ENCODE peak calls at places on chromosomes 7 and 10, in nine cellular contexts. U is fibroblast of lung; T is neuronal stem cell; S is H1; I is psoas muscle; L is aorta; H is IMR-90; Z is right atrium auricular region; A is CD8-positive, alpha-beta T cell. W is an unnamed sample.

GRCh38 chr10:80600251-80600650 is 62.5 kb downstream of the SH2D4B start:
- DNase-seq in U (no peak), T (no peak), S (no peak), I (no peak), L (no peak), H (no peak), Z (no peak), A (no peak), W (peak)

GRCh38 chr7:75776295-75776971 is 4.4 kb upstream of the CCL26 start:
- DNase-seq in U (peak), T (no peak), S (no peak), I (no peak), L (no peak), H (peak), Z (no peak), A (peak), W (no peak)

GRCh38 chr10:81959016-81959415 is 84.0 kb downstream of the NRG3 start:
- DNase-seq in U (no peak), T (no peak), S (no peak), I (no peak), L (no peak), H (no peak), Z (no peak), A (no peak), W (no peak)

GRCh38 chr10:17709492-17709891 is 42.5 kb upstream of the TMEM236 start:
- DNase-seq in U (no peak), T (no peak), S (no peak), I (no peak), L (no peak), H (no peak), Z (no peak), A (no peak), W (no peak)

GRCh38 chr10:118007773-118008172 is 39.0 kb downstream of the RAB11FIP2 start:
- DNase-seq in U (no peak), T (no peak), S (no peak), I (no peak), L (no peak), H (peak), Z (no peak), A (no peak), W (no peak)

GRCh38 chr10:95814011-95814727 is 58.2 kb downstream of the ENTPD1 start:
- DNase-seq in U (peak), T (no peak), S (no peak), I (no peak), L (peak), H (peak), Z (no peak), A (no peak), W (no peak)

GRCh38 chr10:93591065-93591808 is 9.8 kb downstream of the RBP4 start:
- DNase-seq in U (no peak), T (no peak), S (no peak), I (no peak), L (no peak), H (no peak), Z (no peak), A (no peak), W (peak)

GRCh38 chr7:71752171-71752935 is 620.4 kb downstream of the GALNT17 start:
- DNase-seq in U (no peak), T (peak), S (peak), I (no peak), L (peak), H (no peak), Z (no peak), A (no peak), W (no peak)

GRCh38 chr7:8154290-8154689 is 107.7 kb downstream of the ICA1 start:
- DNase-seq in U (no peak), T (no peak), S (no peak), I (no peak), L (no peak), H (no peak), Z (no peak), A (no peak), W (no peak)

GRCh38 chr7:143392875-143393266 is 11.7 kb downstream of the ZYX start:
- DNase-seq in U (no peak), T (no peak), S (no peak), I (no peak), L (no peak), H (no peak), Z (no peak), A (no peak), W (no peak)

GRCh38 chr7:143390098-143390772 is 9.1 kb downstream of the ZYX start:
- DNase-seq in U (no peak), T (no peak), S (no peak), I (no peak), L (no peak), H (no peak), Z (no peak), A (no peak), W (no peak)

GRCh38 chr7:143391462-143392404 is 10.6 kb downstream of the ZYX start:
- DNase-seq in U (peak), T (no peak), S (no peak), I (peak), L (peak), H (peak), Z (peak), A (no peak), W (peak)

GRCh38 chr7:143389316-143390097 is 8.4 kb downstream of the ZYX start:
- DNase-seq in U (no peak), T (no peak), S (no peak), I (no peak), L (peak), H (no peak), Z (no peak), A (no peak), W (no peak)

GRCh38 chr7:143390773-143391114 is 9.6 kb downstream of the ZYX start:
- DNase-seq in U (no peak), T (no peak), S (no peak), I (no peak), L (no peak), H (no peak), Z (no peak), A (no peak), W (no peak)
- H3K27ac ChIP-seq in U (no peak), T (no peak), S (no peak), I (no peak), L (peak), H (no peak), Z (peak), A (no peak), W (peak)

DNA sequence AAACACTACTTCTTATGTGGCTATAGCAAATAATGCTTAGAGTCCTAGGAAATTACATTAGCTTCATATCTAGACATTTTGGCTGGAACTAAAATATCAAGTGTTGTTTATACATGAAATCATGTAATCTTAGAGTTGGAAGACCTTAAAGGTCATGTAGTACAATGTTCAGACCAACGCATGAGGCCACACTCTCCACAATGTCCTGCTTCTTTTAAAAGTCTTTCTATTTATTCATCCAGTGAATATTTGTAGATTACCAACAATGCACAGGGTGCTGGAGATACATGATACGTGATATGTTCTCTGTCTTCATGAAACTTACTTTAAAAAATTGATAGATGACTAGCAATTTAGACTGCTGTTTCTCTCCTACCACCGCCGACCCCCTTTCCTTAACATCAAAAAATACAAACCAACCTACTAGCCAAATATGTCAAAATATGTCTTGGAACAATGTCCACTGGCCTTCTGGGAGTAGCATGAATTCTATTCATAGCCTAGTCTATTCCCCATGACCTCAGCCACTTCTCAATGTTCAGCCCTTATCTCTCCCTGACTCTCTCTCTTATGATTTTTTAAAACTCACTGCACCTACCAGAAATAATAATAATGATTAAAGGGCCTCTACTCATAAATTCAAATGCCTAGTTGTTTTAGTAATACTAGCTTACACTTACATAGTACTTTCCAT is 59.5 kb upstream of the CAV2 start:
- DNase-seq in U (peak), T (no peak), S (no peak), I (no peak), L (no peak), H (no peak), Z (no peak), A (no peak), W (no peak)
- H3K27ac ChIP-seq in U (no peak), T (no peak), S (no peak), I (no peak), L (peak), H (no peak), Z (peak), A (no peak), W (peak)

GRCh38 chr7:27605689-27606269 is 56.9 kb downstream of the HIBADH start:
- DNase-seq in U (peak), T (no peak), S (no peak), I (no peak), L (no peak), H (peak), Z (no peak), A (no peak), W (no peak)
- H3K27ac ChIP-seq in U (no peak), T (no peak), S (no peak), I (no peak), L (no peak), H (no peak), Z (no peak), A (no peak), W (no peak)

DNA sequence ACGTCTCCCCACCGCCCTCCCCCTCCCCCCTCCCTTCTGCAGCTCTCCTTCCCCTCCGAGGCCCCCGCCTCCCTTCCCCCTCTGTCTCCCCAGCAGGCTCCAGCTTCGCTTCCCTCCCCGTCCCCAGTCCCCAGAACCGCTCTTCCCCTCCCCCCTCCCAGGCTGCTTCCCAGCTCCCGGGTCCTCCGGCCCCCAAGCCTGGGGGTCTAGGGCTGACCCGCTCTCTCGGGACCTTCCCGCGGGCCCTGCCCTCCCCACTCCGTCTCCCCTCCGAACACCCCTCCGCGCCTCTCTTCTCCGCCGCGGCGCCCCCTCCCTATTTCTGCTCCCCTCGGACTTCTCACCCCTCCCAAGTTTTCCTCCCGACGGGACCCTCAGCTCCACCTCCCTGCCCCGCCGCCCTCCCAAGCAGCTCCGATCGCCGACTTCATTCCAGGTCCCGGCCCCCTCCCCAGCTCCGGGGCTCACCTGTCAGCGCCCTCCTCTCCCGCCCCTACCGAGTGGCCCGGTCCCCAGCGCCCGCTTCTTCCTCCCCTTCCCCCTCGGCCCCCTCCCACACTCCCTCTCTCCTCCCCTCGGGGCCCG is 1.1 kb downstream of the ZNF467 start:
- DNase-seq in U (no peak), T (peak), S (no peak), I (no peak), L (peak), H (no peak), Z (no peak), A (no peak), W (no peak)
- H3K27ac ChIP-seq in U (no peak), T (peak), S (no peak), I (no peak), L (no peak), H (peak), Z (peak), A (no peak), W (peak)

GRCh38 chr10:86311900-86312299 is 54.7 kb downstream of the GRID1 start:
- DNase-seq in U (no peak), T (no peak), S (no peak), I (no peak), L (no peak), H (no peak), Z (no peak), A (no peak), W (no peak)

GRCh38 chr10:86313621-86314041 is 53.0 kb downstream of the GRID1 start:
- DNase-seq in U (no peak), T (no peak), S (no peak), I (no peak), L (no peak), H (no peak), Z (no peak), A (no peak), W (no peak)

GRCh38 chr10:86311176-86311575 is 55.4 kb downstream of the GRID1 start:
- DNase-seq in U (no peak), T (no peak), S (no peak), I (no peak), L (no peak), H (no peak), Z (no peak), A (no peak), W (no peak)

GRCh38 chr10:86314616-86315520 is 51.7 kb downstream of the GRID1 start:
- DNase-seq in U (no peak), T (no peak), S (no peak), I (no peak), L (no peak), H (no peak), Z (no peak), A (no peak), W (no peak)

GRCh38 chr10:86312701-86313270 is 53.8 kb downstream of the GRID1 start:
- DNase-seq in U (no peak), T (peak), S (no peak), I (no peak), L (no peak), H (no peak), Z (no peak), A (no peak), W (no peak)
- H3K27ac ChIP-seq in U (no peak), T (no peak), S (no peak), I (no peak), L (no peak), H (no peak), Z (no peak), A (no peak), W (no peak)

GRCh38 chr10:102657451-102657850 is 13.2 kb downstream of the TRIM8 start:
- DNase-seq in U (no peak), T (no peak), S (no peak), I (no peak), L (no peak), H (no peak), Z (no peak), A (no peak), W (no peak)
- H3K27ac ChIP-seq in U (no peak), T (no peak), S (no peak), I (no peak), L (no peak), H (no peak), Z (peak), A (no peak), W (no peak)

W was measured in coronary artery.